ENCODE peak calls at places on chromosome 1, in six cellular contexts. G is Ammon's horn, L is RPMI7951, P is type B pancreatic cell, S is GM12878, T is amniotic stem cell. C is an unnamed sample.

GRCh38 chr1:85319931-85320330 is 43.5 kb upstream of the BCL10 start:
- DNase-seq in G (no peak), L (no peak), P (no peak), S (no peak), T (no peak), C (no peak)

GRCh38 chr1:100164702-100165101 is 13.4 kb downstream of the LRRC39 start:
- DNase-seq in G (no peak), L (no peak), P (no peak), S (no peak), T (no peak), C (no peak)

GRCh38 chr1:230326971-230327891 is 98.9 kb downstream of the PGBD5 start:
- DNase-seq in G (no peak), L (no peak), P (no peak), S (no peak), T (no peak), C (no peak)

GRCh38 chr1:23646086-23646485 is 45.5 kb upstream of the RPL11 start:
- DNase-seq in G (no peak), L (no peak), P (no peak), S (no peak), T (no peak), C (no peak)

GRCh38 chr1:15966081-15966955 is 9.6 kb downstream of the ZBTB17 start:
- DNase-seq in G (peak; percentile 46), L (peak; percentile 55), P (no peak), S (peak; percentile 94), T (no peak), C (peak; percentile 33)

GRCh38 chr1:93344886-93345632 is 648 bp upstream of the DR1 start:
- DNase-seq in G (no peak), L (no peak), P (no peak), S (no peak), T (no peak), C (peak; percentile 36)

GRCh38 chr1:12196641-12197482 is 30.1 kb downstream of the TNFRSF1B start:
- DNase-seq in G (peak; percentile 65), L (no peak), P (no peak), S (no peak), T (no peak), C (no peak)

GRCh38 chr1:30881266-30882181 is 27.0 kb downstream of the SDC3 start:
- DNase-seq in G (no peak), L (no peak), P (no peak), S (peak; percentile 45), T (no peak), C (no peak)

GRCh38 chr1:180841460-180841859 is 71.2 kb upstream of the KIAA1614 start:
- DNase-seq in G (no peak), L (no peak), P (no peak), S (no peak), T (no peak), C (no peak)

GRCh38 chr1:227170361-227171166 is 147.7 kb downstream of the CDC42BPA start:
- DNase-seq in G (no peak), L (peak; percentile 7), P (no peak), S (no peak), T (no peak), C (no peak)